ENCODE peak calls at places on chromosome 3, in six cellular contexts. M, S, Y, R, O and G are unnamed samples.

GRCh38 chr3:188421836-188422540 is 268.0 kb downstream of the LPP start:
- DNase-seq in O (no peak), R (no peak), S (no peak), Y (no peak), M (no peak), G (no peak)

GRCh38 chr3:99774467-99774866 is 43.2 kb upstream of the CMSS1 start:
- DNase-seq in M (peak), R (no peak), Y (peak), S (no peak), O (peak), G (peak)

GRCh38 chr3:188266581-188267274 is 112.8 kb downstream of the LPP start:
- DNase-seq in M (peak), Y (peak), R (peak), S (no peak), O (no peak), G (peak)

GRCh38 chr3:194284351-194284750 is 66.8 kb downstream of the CPN2 start:
- DNase-seq in O (no peak), Y (no peak), S (no peak), R (no peak), M (no peak), G (no peak)

GRCh38 chr3:14363976-14364375 is 38.4 kb upstream of the SLC6A6 start:
- DNase-seq in Y (no peak), R (no peak), O (no peak), M (no peak), S (no peak), G (no peak)

GRCh38 chr3:186646106-186646505 is 5.9 kb downstream of the FETUB start:
- DNase-seq in R (no peak), M (no peak), Y (no peak), S (no peak), O (no peak), G (no peak)

GRCh38 chr3:16658004-16658932 is 53.0 kb upstream of the DAZL start:
- DNase-seq in M (no peak), O (no peak), R (no peak), S (no peak), Y (no peak), G (no peak)

GRCh38 chr3:111325160-111325707 is 216.8 kb upstream of the CD96 start:
- DNase-seq in O (no peak), M (no peak), S (no peak), Y (no peak), R (no peak), G (no peak)

GRCh38 chr3:52388933-52389332 is 56.0 kb downstream of the SEMA3G start:
- DNase-seq in O (no peak), M (no peak), S (no peak), Y (peak), R (no peak), G (peak)

GRCh38 chr3:128539376-128539775 is 46.4 kb upstream of the GATA2 start:
- DNase-seq in O (no peak), R (no peak), S (no peak), M (no peak), Y (no peak), G (no peak)

GRCh38 chr3:52848617-52849016 is 13.8 kb upstream of the MUSTN1 start:
- DNase-seq in M (peak), O (no peak), Y (peak), S (no peak), R (no peak), G (peak)